ENCODE peak calls at places on chromosomes 12 and 14, in ten cellular contexts. I, K, D, G, Y, R, B, Q, E and A are unnamed samples.

GRCh38 chr12:106001819-106002218 is 136.9 kb downstream of the NUAK1 start:
- DNase-seq in G (no peak), Q (no peak), B (no peak), I (no peak), Y (no peak), D (no peak), K (no peak), R (no peak), E (no peak), A (no peak)

GRCh38 chr12:102350070-102350469 is 130.3 kb downstream of the IGF1 start:
- DNase-seq in I (no peak), G (no peak), K (no peak), D (no peak), Y (no peak), E (no peak), R (no peak), Q (no peak), B (no peak), A (no peak)

GRCh38 chr12:65004270-65004669 is 116.8 kb downstream of the WIF1 start:
- DNase-seq in K (no peak), B (no peak), R (no peak), D (no peak), Y (no peak), G (no peak), Q (no peak), I (peak; percentile 35), E (no peak), A (no peak)

GRCh38 chr14:61532818-61533217 is 162.5 kb upstream of the HIF1A start:
- DNase-seq in Q (no peak), D (no peak), Y (no peak), K (no peak), I (no peak), E (no peak), G (no peak), B (no peak), R (no peak), A (no peak)

GRCh38 chr12:13701502-13701901 is 279.9 kb downstream of the GRIN2B start:
- DNase-seq in K (no peak), Y (no peak), R (no peak), I (no peak), G (no peak), D (no peak), B (no peak), E (no peak), Q (no peak), A (no peak)

GRCh38 chr14:93369393-93370266 is 22.6 kb downstream of the COX8C start:
- DNase-seq in G (no peak), E (no peak), R (no peak), Q (peak; percentile 18), D (no peak), K (no peak), B (no peak), I (no peak), Y (no peak), A (no peak)

GRCh38 chr14:35632276-35633071 is 98.5 kb downstream of the INSM2 start:
- DNase-seq in D (no peak), I (no peak), K (peak; percentile 78), Y (no peak), G (peak; percentile 73), Q (no peak), B (no peak), R (no peak), E (no peak), A (no peak)

GRCh38 chr14:37417833-37418232 is 177.2 kb downstream of the FOXA1 start:
- DNase-seq in Q (no peak), B (no peak), I (no peak), Y (no peak), E (no peak), R (no peak), D (no peak), K (no peak), G (no peak), A (no peak)

GRCh38 chr14:58566979-58567378 is 70.8 kb upstream of the DACT1 start:
- DNase-seq in G (no peak), Q (no peak), R (no peak), I (no peak), K (no peak), D (no peak), B (no peak), E (no peak), Y (no peak), A (no peak)

GRCh38 chr12:7588703-7589329 is 76.9 kb downstream of the APOBEC1 start:
- DNase-seq in R (peak; percentile 27), K (peak; percentile 45), Q (peak; percentile 45), Y (no peak), B (peak; percentile 39), E (peak; percentile 20), I (no peak), G (no peak), D (no peak), A (peak; percentile 37)

GRCh38 chr14:67566908-67567307 is 33.2 kb downstream of the PIGH start:
- DNase-seq in I (no peak), D (peak; percentile 36), Q (no peak), R (no peak), K (peak; percentile 92), E (peak; percentile 45), B (no peak), Y (peak; percentile 34), G (no peak), A (no peak)

GRCh38 chr14:64721391-64721791 is 17.2 kb downstream of the PLEKHG3 start:
- DNase-seq in R (no peak), D (peak; percentile 58), Y (peak; percentile 44), B (no peak), E (no peak), I (no peak), Q (no peak), K (peak; percentile 46), G (peak; percentile 46), A (no peak)

GRCh38 chr14:95514131-95515079 is 2.0 kb downstream of the SYNE3 start:
- DNase-seq in R (no peak), G (peak; percentile 20), B (no peak), E (no peak), I (no peak), Q (no peak), K (no peak), Y (peak; percentile 72), D (peak; percentile 59), A (no peak)